ENCODE peak calls at places on chromosomes 11 and 22, in six cellular contexts. One of them, this sample, is unnamed.
A peak's percentile ranks its signal among the peaks of the same experiment; 100 is the strongest.

GRCh38 chr11:48033918-48034341 is 53.6 kb downstream of the PTPRJ start:
- DNase-seq in cardiac muscle cell: no peak
- DNase-seq in sigmoid colon: no peak
- DNase-seq in Peyer's patch: no peak
- DNase-seq in Panc1: no peak
- DNase-seq in left lung: no peak
- DNase-seq in this sample: no peak

GRCh38 chr22:30925667-30926066 is 42.9 kb downstream of the MORC2 start:
- DNase-seq in Peyer's patch: peak; percentile 38
- DNase-seq in cardiac muscle cell: no peak
- DNase-seq in sigmoid colon: peak; percentile 49
- DNase-seq in left lung: no peak
- DNase-seq in Panc1: no peak
- DNase-seq in this sample: no peak

GRCh38 chr11:72242141-72242540 is 1.8 kb downstream of the PHOX2A start:
- DNase-seq in cardiac muscle cell: no peak
- DNase-seq in Peyer's patch: no peak
- DNase-seq in Panc1: no peak
- DNase-seq in left lung: no peak
- DNase-seq in sigmoid colon: no peak
- DNase-seq in this sample: no peak

GRCh38 chr11:1229471-1230120 is 6.7 kb downstream of the MUC5B start:
- DNase-seq in Peyer's patch: no peak
- DNase-seq in Panc1: no peak
- DNase-seq in sigmoid colon: peak; percentile 55
- DNase-seq in cardiac muscle cell: no peak
- DNase-seq in left lung: peak; percentile 70
- DNase-seq in this sample: no peak

GRCh38 chr11:48005878-48006277 is 25.5 kb downstream of the PTPRJ start:
- DNase-seq in left lung: no peak
- DNase-seq in cardiac muscle cell: no peak
- DNase-seq in Panc1: no peak
- DNase-seq in Peyer's patch: no peak
- DNase-seq in sigmoid colon: no peak
- DNase-seq in this sample: no peak

GRCh38 chr11:103274025-103274424 is 164.8 kb downstream of the DYNC2H1 start:
- DNase-seq in sigmoid colon: no peak
- DNase-seq in Panc1: no peak
- DNase-seq in cardiac muscle cell: no peak
- DNase-seq in left lung: no peak
- DNase-seq in Peyer's patch: no peak
- DNase-seq in this sample: no peak

GRCh38 chr11:11215944-11216343 is 137.1 kb downstream of the CSNK2A3 start:
- DNase-seq in Panc1: no peak
- DNase-seq in cardiac muscle cell: no peak
- DNase-seq in left lung: no peak
- DNase-seq in Peyer's patch: no peak
- DNase-seq in sigmoid colon: no peak
- DNase-seq in this sample: no peak

GRCh38 chr22:39498368-39498767 is 3.7 kb upstream of the MIEF1 start:
- DNase-seq in Panc1: no peak
- DNase-seq in left lung: no peak
- DNase-seq in sigmoid colon: no peak
- DNase-seq in cardiac muscle cell: peak; percentile 19
- DNase-seq in Peyer's patch: no peak
- DNase-seq in this sample: no peak

GRCh38 chr11:112073941-112074811 is at the start of the genes NKAPD1 and PIH1D2:
- DNase-seq in Peyer's patch: peak; percentile 89
- DNase-seq in sigmoid colon: peak; percentile 86
- DNase-seq in cardiac muscle cell: peak; percentile 94
- DNase-seq in left lung: peak; percentile 88
- DNase-seq in Panc1: peak; percentile 79
- DNase-seq in this sample: peak; percentile 70
- TF ChIP-seq CTCF in Peyer's patch: no peak
- TF ChIP-seq CTCF in sigmoid colon: no peak
- TF ChIP-seq CTCF in cardiac muscle cell: peak; percentile 4
- TF ChIP-seq CTCF in left lung: no peak
- TF ChIP-seq CTCF in Panc1: no peak
- TF ChIP-seq CTCF in this sample: peak; percentile 15

GRCh38 chr22:32103648-32104326 is 55.3 kb downstream of the C22orf42 start:
- DNase-seq in sigmoid colon: no peak
- DNase-seq in Panc1: no peak
- DNase-seq in Peyer's patch: no peak
- DNase-seq in cardiac muscle cell: peak; percentile 20
- DNase-seq in left lung: no peak
- DNase-seq in this sample: no peak

GRCh38 chr22:32097018-32097417 is 54.0 kb downstream of the SLC5A1 start:
- DNase-seq in cardiac muscle cell: no peak
- DNase-seq in sigmoid colon: no peak
- DNase-seq in Panc1: no peak
- DNase-seq in Peyer's patch: no peak
- DNase-seq in left lung: no peak
- DNase-seq in this sample: no peak

GRCh38 chr22:32100711-32101110 is 57.6 kb downstream of the SLC5A1 start:
- DNase-seq in Peyer's patch: no peak
- DNase-seq in left lung: no peak
- DNase-seq in cardiac muscle cell: no peak
- DNase-seq in Panc1: no peak
- DNase-seq in sigmoid colon: no peak
- DNase-seq in this sample: no peak
- H3K27me3 ChIP-seq in Peyer's patch: no peaks in the 10 kb centered on the region
- H3K27me3 ChIP-seq in left lung: peaks cover 13% of the 10 kb centered on the region
- H3K27me3 ChIP-seq in cardiac muscle cell: peaks cover 23% of the 10 kb centered on the region
- H3K27me3 ChIP-seq in Panc1: no peaks in the 10 kb centered on the region
- H3K27me3 ChIP-seq in sigmoid colon: no peaks in the 10 kb centered on the region
- H3K27me3 ChIP-seq in this sample: no peaks in the 10 kb centered on the region

DNA sequence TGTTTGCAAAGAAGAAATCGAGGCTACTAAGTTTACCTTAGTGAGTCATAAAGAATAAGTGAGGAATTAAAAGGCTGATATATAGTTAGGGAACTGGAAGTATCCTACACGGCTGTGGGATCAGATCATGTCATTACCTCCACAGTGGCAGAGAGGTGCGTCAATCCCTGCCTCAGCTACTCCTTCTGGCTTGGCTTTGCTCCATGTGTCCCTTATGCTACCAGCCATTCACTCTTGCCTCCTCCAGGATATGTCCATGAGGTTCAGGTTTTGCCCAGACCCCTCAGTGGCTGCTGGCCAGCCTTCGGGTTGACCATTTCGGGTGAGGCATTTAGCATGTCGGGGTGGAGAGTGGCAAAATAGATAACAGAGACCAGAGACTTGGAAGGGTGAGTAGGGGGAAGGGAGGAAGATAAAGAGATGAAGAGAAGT is 153.4 kb downstream of the LDLRAD3 start:
- DNase-seq in Panc1: no peak
- DNase-seq in left lung: no peak
- DNase-seq in Peyer's patch: no peak
- DNase-seq in sigmoid colon: no peak
- DNase-seq in cardiac muscle cell: no peak
- DNase-seq in this sample: no peak
- H3K36me3 ChIP-seq in Panc1: no peaks in the 10 kb centered on the region
- H3K36me3 ChIP-seq in left lung: peaks cover 3% of the 10 kb centered on the region
- H3K36me3 ChIP-seq in Peyer's patch: no peaks in the 10 kb centered on the region
- H3K36me3 ChIP-seq in sigmoid colon: no peaks in the 10 kb centered on the region
- H3K36me3 ChIP-seq in cardiac muscle cell: no peaks in the 10 kb centered on the region
- H3K36me3 ChIP-seq in this sample: no peaks in the 10 kb centered on the region

DNA sequence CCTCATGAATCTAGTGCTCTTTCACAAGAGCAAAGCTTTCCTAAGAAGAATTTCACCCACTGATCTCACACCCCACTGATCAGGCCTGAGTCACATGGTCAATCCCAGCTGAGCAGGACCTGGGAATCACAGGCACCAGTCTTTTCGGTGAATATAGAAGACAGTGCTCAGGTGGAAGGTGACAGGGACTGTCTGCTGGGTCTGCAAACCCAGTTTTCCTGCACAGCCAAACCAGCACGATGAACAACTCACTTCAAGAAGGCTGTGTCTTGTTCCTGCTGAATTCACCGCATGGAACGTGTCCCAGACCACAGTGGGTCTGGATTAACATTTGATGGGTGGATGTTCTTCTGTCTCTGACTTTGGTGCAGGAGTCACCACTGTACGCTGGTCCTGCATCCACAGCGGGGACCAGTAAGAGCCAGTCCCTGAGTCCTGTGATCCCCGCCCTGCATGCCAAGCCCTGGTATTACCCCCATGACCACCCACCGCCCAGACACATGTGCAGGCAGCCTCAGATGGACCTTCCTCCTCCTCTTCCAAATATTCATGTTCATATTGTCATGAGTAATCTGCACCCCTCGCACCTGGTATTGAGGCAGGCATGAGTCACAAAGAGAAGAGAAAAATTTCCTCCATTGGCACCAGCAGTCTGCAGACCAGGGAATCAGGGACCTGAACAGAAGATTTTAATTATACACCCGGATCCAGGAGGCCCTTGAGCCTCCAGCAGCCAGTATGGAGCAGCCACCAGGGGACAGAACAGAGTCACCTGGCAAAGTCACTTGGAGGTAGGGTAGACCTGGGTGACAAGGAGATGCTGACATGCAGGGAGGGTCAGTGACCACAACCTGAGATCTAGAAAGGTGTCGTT is 8.6 kb upstream of the IGLL5 start:
- DNase-seq in Peyer's patch: no peak
- DNase-seq in cardiac muscle cell: no peak
- DNase-seq in Panc1: no peak
- DNase-seq in left lung: no peak
- DNase-seq in sigmoid colon: no peak
- DNase-seq in this sample: no peak
- TF ChIP-seq CTCF in Peyer's patch: no peak
- TF ChIP-seq CTCF in cardiac muscle cell: no peak
- TF ChIP-seq CTCF in Panc1: peak; percentile 15
- TF ChIP-seq CTCF in left lung: no peak
- TF ChIP-seq CTCF in sigmoid colon: no peak
- TF ChIP-seq CTCF in this sample: no peak

GRCh38 chr11:129373489-129373953 is 2.1 kb upstream of the BARX2 start:
- DNase-seq in Peyer's patch: no peak
- DNase-seq in cardiac muscle cell: peak; percentile 14
- DNase-seq in Panc1: no peak
- DNase-seq in sigmoid colon: no peak
- DNase-seq in left lung: no peak
- DNase-seq in this sample: no peak
- H3K27me3 ChIP-seq in Peyer's patch: no peaks in the 10 kb centered on the region
- H3K27me3 ChIP-seq in cardiac muscle cell: peaks cover 92% of the 10 kb centered on the region
- H3K27me3 ChIP-seq in Panc1: peaks cover 44% of the 10 kb centered on the region
- H3K27me3 ChIP-seq in sigmoid colon: peaks cover 41% of the 10 kb centered on the region
- H3K27me3 ChIP-seq in left lung: peaks cover 100% of the 10 kb centered on the region
- H3K27me3 ChIP-seq in this sample: peaks cover 61% of the 10 kb centered on the region

GRCh38 chr22:23257889-23258825 is 77.8 kb downstream of the BCR start:
- DNase-seq in left lung: no peak
- DNase-seq in sigmoid colon: no peak
- DNase-seq in cardiac muscle cell: no peak
- DNase-seq in Peyer's patch: no peak
- DNase-seq in Panc1: no peak
- DNase-seq in this sample: no peak
- H3K36me3 ChIP-seq in left lung: peaks cover 89% of the 10 kb centered on the region
- H3K36me3 ChIP-seq in sigmoid colon: peaks cover 24% of the 10 kb centered on the region
- H3K36me3 ChIP-seq in cardiac muscle cell: peaks cover 5% of the 10 kb centered on the region
- H3K36me3 ChIP-seq in Peyer's patch: no peaks in the 10 kb centered on the region
- H3K36me3 ChIP-seq in Panc1: no peaks in the 10 kb centered on the region
- H3K36me3 ChIP-seq in this sample: peaks cover 12% of the 10 kb centered on the region

GRCh38 chr11:91513734-91514133 is 710.9 kb upstream of the FAT3 start:
- DNase-seq in cardiac muscle cell: no peak
- DNase-seq in left lung: no peak
- DNase-seq in Peyer's patch: no peak
- DNase-seq in Panc1: no peak
- DNase-seq in sigmoid colon: no peak
- DNase-seq in this sample: no peak
- TF ChIP-seq CTCF in cardiac muscle cell: no peak
- TF ChIP-seq CTCF in left lung: no peak
- TF ChIP-seq CTCF in Peyer's patch: no peak
- TF ChIP-seq CTCF in Panc1: peak; percentile 11
- TF ChIP-seq CTCF in sigmoid colon: no peak
- TF ChIP-seq CTCF in this sample: no peak

GRCh38 chr22:38451864-38452263 is 3.1 kb downstream of the KCNJ4 start:
- DNase-seq in sigmoid colon: no peak
- DNase-seq in Peyer's patch: no peak
- DNase-seq in cardiac muscle cell: no peak
- DNase-seq in Panc1: no peak
- DNase-seq in left lung: no peak
- DNase-seq in this sample: no peak

GRCh38 chr22:38451404-38451803 is 3.6 kb downstream of the KCNJ4 start:
- DNase-seq in left lung: no peak
- DNase-seq in Peyer's patch: no peak
- DNase-seq in sigmoid colon: no peak
- DNase-seq in cardiac muscle cell: no peak
- DNase-seq in Panc1: no peak
- DNase-seq in this sample: no peak

GRCh38 chr22:38449776-38450175 is 5.2 kb downstream of the KCNJ4 start:
- DNase-seq in sigmoid colon: no peak
- DNase-seq in cardiac muscle cell: no peak
- DNase-seq in Panc1: no peak
- DNase-seq in left lung: no peak
- DNase-seq in Peyer's patch: no peak
- DNase-seq in this sample: no peak

GRCh38 chr22:38448945-38449745 is 5.9 kb downstream of the KCNJ4 start:
- DNase-seq in cardiac muscle cell: no peak
- DNase-seq in Peyer's patch: no peak
- DNase-seq in sigmoid colon: no peak
- DNase-seq in Panc1: no peak
- DNase-seq in left lung: no peak
- DNase-seq in this sample: no peak

DNA sequence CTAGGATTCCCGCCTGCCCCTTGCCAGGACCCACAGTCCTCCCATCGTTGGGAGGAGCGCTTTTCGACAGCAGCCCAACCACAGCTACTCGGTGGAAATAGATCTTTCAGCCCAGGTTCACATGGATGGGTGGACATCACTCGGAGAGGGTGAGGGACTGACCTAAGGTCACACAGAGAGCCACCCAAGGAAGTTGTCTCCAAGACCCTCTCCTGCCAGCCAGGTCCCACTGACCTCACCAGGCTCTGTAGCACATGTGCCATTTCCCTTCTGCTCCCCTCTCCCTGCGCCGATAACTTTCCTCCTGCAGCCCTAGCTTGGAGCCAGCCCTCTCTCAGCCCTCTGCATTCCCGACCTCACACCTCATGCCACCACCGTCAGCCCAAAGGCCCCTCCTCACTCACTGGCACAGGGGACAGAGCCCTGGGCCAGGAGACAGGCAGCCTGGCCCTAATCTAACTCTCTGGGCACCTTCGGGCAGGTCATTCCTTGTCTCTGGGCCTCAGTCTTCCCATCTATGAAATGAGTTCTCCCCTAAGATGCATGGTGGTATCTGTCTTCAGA is 4.7 kb downstream of the KCNJ4 start:
- DNase-seq in sigmoid colon: no peak
- DNase-seq in left lung: peak; percentile 37
- DNase-seq in Panc1: no peak
- DNase-seq in cardiac muscle cell: no peak
- DNase-seq in Peyer's patch: no peak
- DNase-seq in this sample: no peak
- H3K27me3 ChIP-seq in sigmoid colon: peaks cover 23% of the 10 kb centered on the region
- H3K27me3 ChIP-seq in left lung: peaks cover 89% of the 10 kb centered on the region
- H3K27me3 ChIP-seq in Panc1: no peaks in the 10 kb centered on the region
- H3K27me3 ChIP-seq in cardiac muscle cell: no peaks in the 10 kb centered on the region
- H3K27me3 ChIP-seq in Peyer's patch: no peaks in the 10 kb centered on the region
- H3K27me3 ChIP-seq in this sample: peaks cover 50% of the 10 kb centered on the region